ENCODE peak calls at places on chromosomes 13 and 19, in five cellular contexts. F is activated CD4-positive, alpha-beta T cell treated with anti-CD3 and anti-CD28 coated beads, Interleukin-2, amount 50 U/mL, for 1 hour; W is HFF-Myc; X is A549; S is Calu3. V is an unnamed sample.

GRCh38 chr13:109684084-109684835 is 102.1 kb downstream of the IRS2 start:
- DNase-seq in F (no peak), W (no peak), X (no peak), S (no peak), V (no peak)

GRCh38 chr19:4284176-4284958 is 5.3 kb downstream of the SHD start:
- DNase-seq in F (no peak), W (no peak), X (peak; percentile 84), S (peak; percentile 21), V (no peak)

GRCh38 chr19:14649020-14649419 is 25.6 kb downstream of the ADGRE3 start:
- DNase-seq in F (no peak), W (no peak), X (no peak), S (no peak), V (no peak)

GRCh38 chr13:48853381-48854102 is 122.2 kb upstream of the FNDC3A start:
- DNase-seq in F (no peak), W (no peak), X (no peak), S (no peak), V (no peak)

GRCh38 chr13:99388334-99388923 is 81.2 kb upstream of the GPR183 start:
- DNase-seq in F (no peak), W (no peak), X (no peak), S (no peak), V (no peak)

GRCh38 chr13:85798999-85799646 is at the start of gene SLITRK6:
- DNase-seq in F (no peak), W (peak; percentile 62), X (peak; percentile 81), S (peak; percentile 10), V (peak; percentile 4)

GRCh38 chr19:53910170-53910518 is 1.1 kb downstream of the CACNG7 start:
- DNase-seq in F (no peak), W (no peak), X (no peak), S (no peak), V (no peak)

GRCh38 chr13:110368408-110368807 is 61.3 kb downstream of the COL4A2 start:
- DNase-seq in F (no peak), W (no peak), X (no peak), S (no peak), V (no peak)

GRCh38 chr13:92896842-92897241 is 329.8 kb upstream of the GPC6 start:
- DNase-seq in F (no peak), W (no peak), X (peak; percentile 5), S (no peak), V (no peak)

GRCh38 chr13:84192125-84192524 is 309.9 kb upstream of the SLITRK1 start:
- DNase-seq in F (no peak), W (peak; percentile 0), X (no peak), S (no peak), V (peak; percentile 72)

GRCh38 chr19:16462757-16463250 is 9.0 kb downstream of the EPS15L1 start:
- DNase-seq in F (no peak), W (no peak), X (no peak), S (no peak), V (peak; percentile 33)

GRCh38 chr19:39304701-39305571 is 8.7 kb downstream of the IFNL1 start:
- DNase-seq in F (no peak), W (no peak), X (no peak), S (no peak), V (no peak)

GRCh38 chr13:90883592-90883991 is 463.9 kb upstream of the MIR17HG start:
- DNase-seq in F (no peak), W (no peak), X (no peak), S (no peak), V (no peak)

GRCh38 chr13:49495783-49496762 is at the start of gene PHF11:
- DNase-seq in F (peak; percentile 85), W (peak; percentile 38), X (peak; percentile 56), S (peak; percentile 68), V (no peak)

GRCh38 chr13:27425151-27425917 is 915 bp downstream of the GTF3A start:
- DNase-seq in F (no peak), W (no peak), X (no peak), S (no peak), V (no peak)

GRCh38 chr13:106619688-106620555 is 52.0 kb upstream of the ARGLU1 start:
- DNase-seq in F (peak; percentile 6), W (peak; percentile 21), X (peak; percentile 51), S (peak; percentile 7), V (no peak)

GRCh38 chr19:28293685-28294084 is 919.3 kb downstream of the UQCRFS1 start:
- DNase-seq in F (no peak), W (no peak), X (no peak), S (no peak), V (no peak)

GRCh38 chr13:78168981-78169380 is 250.3 kb upstream of the EDNRB start:
- DNase-seq in F (no peak), W (no peak), X (no peak), S (no peak), V (no peak)